ENCODE peak calls at places on chromosomes 11 and 22, in five cellular contexts. M is H54, P is cardiac muscle cell, O is NCI-H1930, J is NCI-H1105. B is an unnamed sample.

GRCh38 chr11:119222308-119222707 is 16.2 kb downstream of the CBL start:
- DNase-seq in P (peak; percentile 58), J (peak; percentile 74), O (no peak), M (no peak), B (no peak)

GRCh38 chr11:67266424-67267187 is at the start of gene GRK2:
- DNase-seq in O (peak; percentile 53), M (peak; percentile 65), J (peak; percentile 43), P (peak; percentile 60), B (peak; percentile 78)

GRCh38 chr11:65576867-65577755 is 1.3 kb downstream of the EHBP1L1 start:
- DNase-seq in O (no peak), P (peak; percentile 51), J (no peak), M (peak; percentile 100), B (no peak)

GRCh38 chr11:4123218-4123617 is 28.6 kb downstream of the RRM1 start:
- DNase-seq in P (no peak), M (no peak), O (no peak), J (no peak), B (no peak)

GRCh38 chr11:87628161-87628560 is 547.1 kb downstream of the RAB38 start:
- DNase-seq in P (no peak), M (no peak), J (no peak), O (no peak), B (no peak)

GRCh38 chr11:68806931-68807844 is 34.5 kb downstream of the CPT1A start:
- DNase-seq in M (peak; percentile 41), O (no peak), J (no peak), P (peak; percentile 84), B (no peak)

GRCh38 chr11:9615031-9615451 is 41.6 kb downstream of the WEE1 start:
- DNase-seq in O (no peak), P (no peak), M (no peak), J (no peak), B (no peak)

GRCh38 chr11:42521994-42522393 is 789.8 kb upstream of the API5 start:
- DNase-seq in J (no peak), O (no peak), M (no peak), P (peak; percentile 42), B (no peak)

GRCh38 chr11:70740475-70740825 is 342.1 kb downstream of the CTTN start:
- DNase-seq in M (no peak), P (no peak), O (no peak), J (no peak), B (no peak)

GRCh38 chr11:65060913-65061408 is 2.6 kb upstream of the NAALADL1 start:
- DNase-seq in O (peak; percentile 16), P (peak; percentile 51), J (no peak), M (no peak), B (peak; percentile 38)

GRCh38 chr22:22210375-22210774 is 34.2 kb upstream of the VPREB1 start:
- DNase-seq in M (peak; percentile 41), P (peak; percentile 43), O (no peak), J (no peak), B (no peak)

GRCh38 chr11:28559497-28559896 is 451.3 kb downstream of the METTL15 start:
- DNase-seq in O (no peak), M (no peak), P (peak; percentile 71), J (no peak), B (no peak)

GRCh38 chr22:46149493-46149997 is 781 bp upstream of the PPARA start:
- DNase-seq in J (peak; percentile 64), M (peak; percentile 29), O (no peak), P (peak; percentile 39), B (no peak)

GRCh38 chr11:122976734-122977454 is 4.7 kb downstream of the BSX start:
- DNase-seq in M (no peak), J (no peak), O (no peak), P (no peak), B (no peak)

GRCh38 chr11:43962383-43962969 is 20.0 kb downstream of the C11orf96 start:
- DNase-seq in J (no peak), P (peak; percentile 13), O (no peak), M (no peak), B (no peak)

GRCh38 chr22:21691773-21692172 is 26.0 kb downstream of the PPIL2 start:
- DNase-seq in J (no peak), P (no peak), O (no peak), M (no peak), B (no peak)

GRCh38 chr11:108958446-108959123 is 293.7 kb downstream of the DDX10 start:
- DNase-seq in J (no peak), P (peak; percentile 43), M (no peak), O (no peak), B (no peak)

GRCh38 chr11:19729141-19729540 is 16.5 kb downstream of the NAV2 start:
- DNase-seq in O (no peak), M (no peak), P (no peak), J (no peak), B (no peak)

GRCh38 chr11:69985654-69986420 is 92.3 kb upstream of the ANO1 start:
- DNase-seq in O (no peak), P (no peak), J (no peak), M (no peak), B (no peak)

GRCh38 chr11:14388352-14388751 is 29.4 kb upstream of the RRAS2 start:
- DNase-seq in J (no peak), P (no peak), M (no peak), O (no peak), B (no peak)

GRCh38 chr22:33757041-33757440 is 163.2 kb downstream of the LARGE1 start:
- DNase-seq in P (no peak), O (no peak), J (no peak), M (no peak), B (no peak)

GRCh38 chr11:2100361-2101170 is 38.6 kb downstream of the IGF2 start:
- DNase-seq in J (no peak), M (no peak), O (no peak), P (peak; percentile 67), B (no peak)

GRCh38 chr11:45846974-45847907 is at the start of gene CRY2:
- DNase-seq in P (peak; percentile 99), O (peak; percentile 99), M (peak; percentile 96), J (peak; percentile 96), B (peak; percentile 99)

B was measured in HEK293T.